ENCODE peak calls at places on chromosomes 6 and 20, in five cellular contexts. P, Z, D, R and T are unnamed samples.

GRCh38 chr6:35897486-35897885 is 23.4 kb downstream of the SRPK1 start:
- DNase-seq in P (no peak), Z (no peak), D (no peak), R (no peak), T (no peak)

GRCh38 chr20:3559637-3560036 is 88.8 kb downstream of the ATRN start:
- DNase-seq in P (no peak), Z (no peak), D (no peak), R (no peak), T (no peak)

GRCh38 chr6:159700970-159701369 is 7.9 kb upstream of the SOD2 start:
- DNase-seq in P (no peak), Z (no peak), D (no peak), R (no peak), T (no peak)

GRCh38 chr6:143742070-143742954 is 64.5 kb downstream of the PHACTR2 start:
- DNase-seq in P (no peak), Z (no peak), D (no peak), R (no peak), T (no peak)

GRCh38 chr6:113825776-113826175 is 31.4 kb upstream of the MARCKS start:
- DNase-seq in P (peak), Z (no peak), D (peak), R (peak), T (no peak)

GRCh38 chr6:28884423-28885148 is 39.2 kb downstream of the TRIM27 start:
- DNase-seq in P (no peak), Z (no peak), D (no peak), R (no peak), T (no peak)

GRCh38 chr20:3970016-3970415 is 45.3 kb downstream of the RNF24 start:
- DNase-seq in P (no peak), Z (no peak), D (no peak), R (no peak), T (no peak)

GRCh38 chr6:25701807-25702206 is 49.8 kb downstream of the SCGN start:
- DNase-seq in P (no peak), Z (no peak), D (no peak), R (no peak), T (no peak)

GRCh38 chr20:63133481-63134091 is 82.3 kb downstream of the YTHDF1 start:
- DNase-seq in P (no peak), Z (no peak), D (no peak), R (no peak), T (no peak)

GRCh38 chr6:73586416-73586974 is 65.7 kb upstream of the EEF1A1 start:
- DNase-seq in P (peak), Z (no peak), D (no peak), R (peak), T (no peak)

GRCh38 chr20:63791497-63792156 is 39.4 kb downstream of the ZBTB46 start:
- DNase-seq in P (no peak), Z (no peak), D (no peak), R (no peak), T (no peak)

GRCh38 chr20:61543086-61543485 is 291.0 kb downstream of the CDH4 start:
- DNase-seq in P (no peak), Z (no peak), D (no peak), R (no peak), T (no peak)

GRCh38 chr6:40674170-40674569 is 87.0 kb upstream of the LRFN2 start:
- DNase-seq in P (no peak), Z (no peak), D (no peak), R (no peak), T (no peak)

GRCh38 chr20:34112600-34113061 is 588 bp upstream of the EIF2S2 start:
- DNase-seq in P (peak), Z (no peak), D (no peak), R (peak), T (no peak)

GRCh38 chr6:18166314-18167007 is 11.2 kb downstream of the KDM1B start:
- DNase-seq in P (peak), Z (no peak), D (peak), R (no peak), T (no peak)

GRCh38 chr6:30259140-30260035 is 46.2 kb upstream of the TRIM26 start:
- DNase-seq in P (peak), Z (peak), D (peak), R (peak), T (no peak)

GRCh38 chr6:149316740-149317655 is 514 bp upstream of the TAB2 start:
- DNase-seq in P (peak), Z (peak), D (peak), R (peak), T (peak)

GRCh38 chr6:150900049-150900448 is 34.5 kb downstream of the MTHFD1L start:
- DNase-seq in P (no peak), Z (no peak), D (no peak), R (no peak), T (no peak)

GRCh38 chr6:163285689-163286088 is 128.8 kb upstream of the QKI start:
- DNase-seq in P (no peak), Z (no peak), D (no peak), R (no peak), T (no peak)

GRCh38 chr6:38370653-38371311 is 268.9 kb downstream of the BTBD9 start:
- DNase-seq in P (no peak), Z (no peak), D (no peak), R (no peak), T (peak)

GRCh38 chr6:56652231-56652630 is 9.5 kb upstream of the DST start:
- DNase-seq in P (peak), Z (no peak), D (peak), R (no peak), T (no peak)

GRCh38 chr6:122438975-122439374 is 32.6 kb downstream of the SERINC1 start:
- DNase-seq in P (no peak), Z (no peak), D (no peak), R (no peak), T (no peak)

GRCh38 chr6:7914991-7915789 is 4.6 kb upstream of the TXNDC5 start:
- DNase-seq in P (peak), Z (no peak), D (peak), R (peak), T (peak)

GRCh38 chr6:152314483-152314832 is 322.7 kb downstream of the SYNE1 start:
- DNase-seq in P (no peak), Z (no peak), D (no peak), R (no peak), T (no peak)

GRCh38 chr6:40358473-40359460 is 228.4 kb downstream of the LRFN2 start:
- DNase-seq in P (no peak), Z (no peak), D (no peak), R (no peak), T (no peak)

GRCh38 chr6:136501514-136501913 is 48.7 kb downstream of the MAP7 start:
- DNase-seq in P (no peak), Z (no peak), D (no peak), R (no peak), T (no peak)

GRCh38 chr6:3291346-3291745 is 32.6 kb downstream of the PSMG4 start:
- DNase-seq in P (no peak), Z (no peak), D (no peak), R (no peak), T (no peak)

GRCh38 chr20:48619126-48620101 is 208.4 kb downstream of the PREX1 start:
- DNase-seq in P (no peak), Z (no peak), D (no peak), R (no peak), T (no peak)

GRCh38 chr20:41423026-41423425 is 56.4 kb upstream of the EMILIN3 start:
- DNase-seq in P (peak), Z (no peak), D (no peak), R (no peak), T (no peak)

GRCh38 chr6:29005183-29005885 is at the start of gene ZNF311:
- DNase-seq in P (peak), Z (no peak), D (peak), R (peak), T (no peak)

GRCh38 chr6:148559848-148560433 is 186.9 kb upstream of the UST start:
- DNase-seq in P (peak), Z (peak), D (peak), R (peak), T (no peak)

GRCh38 chr20:36035720-36036119 is 67.3 kb downstream of the CNBD2 start:
- DNase-seq in P (no peak), Z (no peak), D (no peak), R (no peak), T (no peak)

GRCh38 chr6:148085651-148086321 is 256.9 kb upstream of the SASH1 start:
- DNase-seq in P (no peak), Z (no peak), D (no peak), R (no peak), T (no peak)

GRCh38 chr6:15770347-15771143 is 107.7 kb upstream of the DTNBP1 start:
- DNase-seq in P (peak), Z (no peak), D (no peak), R (no peak), T (no peak)

GRCh38 chr6:33390173-33390572 is 1.4 kb upstream of the KIFC1 start:
- DNase-seq in P (no peak), Z (no peak), D (no peak), R (no peak), T (no peak)

DNA sequence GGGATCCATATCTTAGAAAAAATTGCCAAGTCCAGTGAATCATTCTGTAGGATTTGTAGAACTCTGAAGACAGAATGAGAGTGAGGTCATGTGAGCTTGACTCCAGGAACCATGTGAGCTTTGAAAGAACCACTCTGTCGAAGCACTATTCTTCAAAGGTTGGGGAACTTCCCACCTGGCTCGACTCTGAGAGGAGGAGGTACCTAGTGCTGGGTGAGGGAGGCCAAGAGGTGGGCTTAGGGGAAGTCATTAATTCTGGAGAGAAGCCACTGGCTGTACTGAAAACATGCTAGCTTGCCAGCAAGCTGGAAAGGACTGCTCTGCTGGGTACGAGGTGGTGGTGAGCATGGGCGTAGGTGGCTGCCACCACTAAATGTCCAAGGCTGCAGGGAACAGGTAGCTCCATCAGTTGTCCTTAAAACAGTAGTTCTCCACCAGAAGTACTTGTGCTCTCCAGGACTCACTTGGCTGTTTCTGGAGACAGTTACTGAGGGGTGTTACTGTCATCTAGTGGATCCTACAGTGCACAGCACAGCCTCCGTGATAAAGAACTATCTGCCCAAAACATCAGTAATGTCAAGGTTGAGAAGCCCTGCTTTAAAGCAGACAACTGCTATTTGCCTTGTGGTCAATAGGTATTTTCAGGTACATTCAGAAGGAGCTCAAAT is 34.7 kb upstream of the SYNJ2 start:
- DNase-seq in P (peak), Z (peak), D (no peak), R (no peak), T (no peak)
- TF ChIP-seq CTCF in P (peak), Z (peak), D (peak), R (no peak), T (peak)

GRCh38 chr20:7981374-7981773 is 38.2 kb downstream of the TMX4 start:
- DNase-seq in P (no peak), Z (no peak), D (no peak), R (no peak), T (no peak)

GRCh38 chr20:7985916-7986315 is 33.6 kb downstream of the TMX4 start:
- DNase-seq in P (no peak), Z (no peak), D (no peak), R (no peak), T (no peak)

GRCh38 chr20:7976015-7976414 is 35.8 kb upstream of the HAO1 start:
- DNase-seq in P (peak), Z (no peak), D (no peak), R (no peak), T (no peak)

GRCh38 chr20:7984192-7984591 is 35.4 kb downstream of the TMX4 start:
- DNase-seq in P (no peak), Z (no peak), D (no peak), R (no peak), T (no peak)

GRCh38 chr20:7980332-7981046 is 39.1 kb downstream of the TMX4 start:
- DNase-seq in P (peak), Z (no peak), D (peak), R (peak), T (peak)
- TF ChIP-seq CTCF in P (peak), Z (peak), D (peak), R (peak), T (peak)

DNA sequence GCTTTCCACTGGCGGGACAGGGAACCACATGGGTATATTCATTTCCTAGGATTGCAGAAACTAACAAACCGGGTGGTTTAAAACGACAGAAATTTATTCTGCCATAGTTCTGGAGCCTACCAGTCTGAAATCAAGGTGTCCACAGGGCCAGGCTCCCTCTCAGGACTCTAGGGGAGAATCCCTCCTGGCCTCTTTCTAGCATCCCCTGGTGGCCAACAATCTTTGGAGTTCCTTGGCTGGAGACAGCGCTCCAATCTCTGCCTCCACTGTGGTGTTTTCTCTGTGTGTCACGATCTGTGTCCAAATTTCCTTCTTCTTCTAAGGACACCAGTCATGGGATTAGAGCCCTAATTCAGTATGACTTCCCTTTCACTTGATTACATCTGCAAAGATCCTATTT is 95.0 kb downstream of the SCML4 start:
- DNase-seq in P (no peak), Z (no peak), D (no peak), R (no peak), T (no peak)
- TF ChIP-seq CTCF in P (no peak), Z (no peak), D (peak), R (no peak), T (peak)

GRCh38 chr6:134703206-134703605 is 246.7 kb downstream of the ALDH8A1 start:
- DNase-seq in P (no peak), Z (no peak), D (no peak), R (no peak), T (no peak)

GRCh38 chr6:134708079-134708478 is 241.8 kb downstream of the ALDH8A1 start:
- DNase-seq in P (peak), Z (no peak), D (no peak), R (no peak), T (no peak)

GRCh38 chr6:134707342-134707982 is 242.4 kb downstream of the ALDH8A1 start:
- DNase-seq in P (peak), Z (no peak), D (peak), R (peak), T (no peak)

GRCh38 chr6:134706806-134707205 is 243.1 kb downstream of the ALDH8A1 start:
- DNase-seq in P (peak), Z (no peak), D (no peak), R (no peak), T (no peak)

GRCh38 chr6:134706153-134706552 is 243.7 kb downstream of the ALDH8A1 start:
- DNase-seq in P (no peak), Z (no peak), D (no peak), R (no peak), T (no peak)
- TF ChIP-seq CTCF in P (no peak), Z (no peak), D (no peak), R (no peak), T (no peak)

GRCh38 chr20:51403465-51404220 is 138.9 kb downstream of the NFATC2 start:
- DNase-seq in P (no peak), Z (no peak), D (no peak), R (no peak), T (no peak)
- TF ChIP-seq CTCF in P (no peak), Z (no peak), D (no peak), R (no peak), T (no peak)

GRCh38 chr20:16135630-16136029 is 437.6 kb downstream of the KIF16B start:
- DNase-seq in P (no peak), Z (no peak), D (no peak), R (no peak), T (no peak)
- TF ChIP-seq CTCF in P (no peak), Z (no peak), D (no peak), R (no peak), T (no peak)

GRCh38 chr6:31472259-31472658 is 25.7 kb upstream of the MICB start:
- DNase-seq in P (no peak), Z (no peak), D (no peak), R (no peak), T (no peak)

GRCh38 chr6:31476515-31477139 is 21.3 kb upstream of the MICB start:
- DNase-seq in P (no peak), Z (peak), D (no peak), R (no peak), T (no peak)

GRCh38 chr6:31473780-31474725 is 23.9 kb upstream of the MICB start:
- DNase-seq in P (peak), Z (peak), D (peak), R (no peak), T (no peak)

GRCh38 chr6:31473244-31473643 is 24.7 kb upstream of the MICB start:
- DNase-seq in P (no peak), Z (peak), D (no peak), R (no peak), T (no peak)

GRCh38 chr6:31474871-31475286 is 23.1 kb upstream of the MICB start:
- DNase-seq in P (no peak), Z (peak), D (no peak), R (no peak), T (no peak)
- TF ChIP-seq CTCF in P (peak), Z (peak), D (peak), R (no peak), T (peak)

DNA sequence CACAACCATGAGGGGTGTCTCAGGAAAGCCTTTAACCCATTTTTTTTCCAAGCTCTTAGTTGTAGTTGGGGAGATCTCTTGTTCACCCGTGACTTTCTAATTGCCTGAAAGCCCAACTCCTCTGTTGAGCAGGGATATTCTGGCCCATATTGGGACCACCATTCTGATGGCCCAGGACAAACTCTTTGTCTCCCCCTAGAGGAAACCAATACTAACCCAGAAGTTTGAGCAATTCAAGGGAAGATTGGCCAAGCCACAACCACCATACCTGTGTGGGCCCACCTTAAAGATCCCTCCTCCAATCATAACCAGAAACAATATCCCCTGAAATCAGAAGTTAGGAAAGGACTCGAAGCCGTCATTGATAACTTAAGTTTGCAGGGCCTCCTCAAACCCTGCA is 132.6 kb downstream of the THBS2 start:
- DNase-seq in P (no peak), Z (peak), D (no peak), R (no peak), T (no peak)
- TF ChIP-seq CTCF in P (no peak), Z (no peak), D (peak), R (no peak), T (no peak)